ENCODE peak calls at places on chromosome 11, in ten cellular contexts. G is sigmoid colon; B is fibroblast of pulmonary artery; U is hypothalamus; E is HL-60; R is occipital lobe; X is activated naive CD8-positive, alpha-beta T cell treated with anti-CD3 and anti-CD28 coated beads, Interleukin-2, amount 50 U/mL, for 24 hours; S is activated CD4-positive, alpha-beta T cell treated with anti-CD3 and anti-CD28 coated beads, Interleukin-2, amount 10 ng/mL, durations not matched to agents 7 days and 5 days; I is HTR-8/SVneo; T is CD4-positive, alpha-beta T cell. J is an unnamed sample.

GRCh38 chr11:96340555-96340885 is 2.5 kb downstream of the MAML2 start:
- DNase-seq in T (no peak), I (no peak), U (no peak), S (no peak), G (no peak), R (no peak), B (peak; percentile 47), X (no peak), E (no peak), J (no peak)

GRCh38 chr11:2651054-2651617 is 48.7 kb downstream of the KCNQ1OT1 start:
- DNase-seq in I (no peak), X (no peak), G (no peak), U (no peak), S (no peak), B (no peak), E (no peak), T (no peak), R (no peak), J (no peak)

GRCh38 chr11:76693791-76694190 is 23.2 kb upstream of the LRRC32 start:
- DNase-seq in X (no peak), E (no peak), R (no peak), B (no peak), S (no peak), G (no peak), T (no peak), U (no peak), I (no peak), J (no peak)

GRCh38 chr11:116553482-116553881 is 219.3 kb downstream of the BUD13 start:
- DNase-seq in U (no peak), X (no peak), B (no peak), T (no peak), S (no peak), G (no peak), E (no peak), I (no peak), R (no peak), J (no peak)

GRCh38 chr11:128323381-128323780 is 264.0 kb downstream of the ETS1 start:
- DNase-seq in B (peak; percentile 63), X (no peak), T (no peak), I (no peak), E (no peak), R (no peak), U (no peak), S (peak; percentile 65), G (no peak), J (no peak)

GRCh38 chr11:110761994-110762393 is 49.8 kb upstream of the ARHGAP20 start:
- DNase-seq in T (no peak), I (no peak), G (no peak), X (no peak), B (no peak), E (no peak), U (no peak), S (no peak), R (no peak), J (no peak)

GRCh38 chr11:118610220-118610772 is 2.9 kb downstream of the PHLDB1 start:
- DNase-seq in I (no peak), B (no peak), U (no peak), X (peak; percentile 23), R (no peak), E (no peak), G (peak; percentile 70), T (no peak), S (no peak), J (no peak)

GRCh38 chr11:63839508-63840355 is 822 bp downstream of the MARK2 start:
- DNase-seq in E (peak; percentile 83), S (peak; percentile 28), T (no peak), B (no peak), G (peak; percentile 77), U (no peak), X (peak; percentile 40), I (no peak), R (no peak), J (no peak)

GRCh38 chr11:131924446-131925240 is 554.2 kb downstream of the NTM start:
- DNase-seq in U (no peak), T (no peak), R (no peak), B (peak; percentile 65), E (no peak), X (no peak), G (no peak), S (no peak), I (no peak), J (no peak)

GRCh38 chr11:127395034-127395433 is 394.5 kb upstream of the KIRREL3 start:
- DNase-seq in U (no peak), R (no peak), I (no peak), B (no peak), T (no peak), S (no peak), G (no peak), X (no peak), E (no peak), J (no peak)

GRCh38 chr11:119493712-119494111 is 70.7 kb upstream of the THY1 start:
- DNase-seq in X (no peak), T (no peak), B (peak; percentile 36), R (no peak), E (no peak), U (no peak), G (no peak), S (peak; percentile 16), I (no peak), J (no peak)

GRCh38 chr11:83521647-83522596 is 235.8 kb upstream of the CCDC90B start:
- DNase-seq in G (no peak), T (no peak), E (no peak), I (no peak), X (no peak), S (no peak), B (no peak), R (no peak), U (no peak), J (no peak)

GRCh38 chr11:126507646-126508045 is 152.2 kb downstream of the ST3GAL4 start:
- DNase-seq in E (no peak), B (no peak), G (peak; percentile 35), R (no peak), S (no peak), T (no peak), I (no peak), X (no peak), U (no peak), J (no peak)

GRCh38 chr11:92775277-92775676 is 194.2 kb upstream of the MTNR1B start:
- DNase-seq in U (no peak), T (no peak), G (no peak), S (no peak), I (no peak), R (no peak), B (no peak), E (no peak), X (no peak), J (no peak)